ENCODE peak calls at places on chromosomes 2 and 18, in ten cellular contexts. M is suprapubic skin, G is A549, N is adrenal gland, J is body of pancreas, P is Peyer's patch, K is testis, L is endothelial cell of umbilical vein, D is IMR-90, S is sigmoid colon. I is an unnamed sample.

GRCh38 chr2:17604050-17604449 is 63.6 kb downstream of the VSNL1 start:
- DNase-seq in J (no peak), D (no peak), K (no peak), G (no peak), S (no peak), L (no peak), M (no peak), N (peak), P (no peak), I (no peak)

GRCh38 chr2:128374001-128374710 is 55.5 kb upstream of the HS6ST1 start:
- DNase-seq in K (no peak), J (no peak), G (no peak), S (no peak), D (peak), M (peak), L (no peak), N (no peak), P (peak), I (no peak)

GRCh38 chr2:216211614-216212013 is 102.5 kb downstream of the XRCC5 start:
- DNase-seq in D (no peak), S (no peak), L (no peak), K (no peak), P (no peak), J (no peak), G (no peak), N (no peak), M (no peak), I (no peak)

GRCh38 chr2:172102159-172102857 is 392 bp downstream of the DLX2 start:
- DNase-seq in N (peak), K (no peak), L (peak), D (peak), M (no peak), P (peak), J (no peak), G (no peak), S (peak), I (no peak)

GRCh38 chr18:34866739-34867138 is 156.6 kb downstream of the DTNA start:
- DNase-seq in S (no peak), M (no peak), K (no peak), P (no peak), J (no peak), D (peak), G (no peak), N (no peak), L (peak), I (no peak)

GRCh38 chr2:145108385-145108784 is 588.5 kb upstream of the ZEB2 start:
- DNase-seq in P (no peak), G (no peak), S (no peak), D (peak), M (no peak), N (no peak), K (no peak), J (peak), L (no peak), I (no peak)

GRCh38 chr2:8447610-8448221 is 234.1 kb upstream of the ID2 start:
- DNase-seq in G (peak), J (no peak), D (peak), P (no peak), K (no peak), S (peak), N (peak), M (no peak), L (no peak), I (no peak)

GRCh38 chr2:53181759-53182158 is 585.8 kb upstream of the CHAC2 start:
- DNase-seq in L (no peak), M (no peak), J (no peak), N (no peak), D (no peak), K (no peak), S (no peak), G (no peak), P (no peak), I (no peak)

GRCh38 chr18:37668971-37669747 is 103.6 kb upstream of the CELF4 start:
- DNase-seq in K (no peak), M (no peak), S (peak), P (no peak), N (peak), L (no peak), J (no peak), G (no peak), D (no peak), I (no peak)

GRCh38 chr18:74175658-74176057 is 27.3 kb downstream of the TIMM21 start:
- DNase-seq in G (no peak), N (no peak), L (no peak), M (no peak), D (no peak), P (no peak), J (no peak), K (no peak), S (no peak), I (no peak)

GRCh38 chr2:9641641-9642040 is 10.8 kb upstream of the YWHAQ start:
- DNase-seq in G (no peak), P (no peak), J (no peak), N (peak), D (no peak), M (no peak), L (no peak), K (no peak), S (no peak), I (no peak)

GRCh38 chr18:13453714-13454113 is 235.2 kb downstream of the LDLRAD4 start:
- DNase-seq in M (peak), J (no peak), D (no peak), L (no peak), K (no peak), G (no peak), S (peak), P (no peak), N (peak), I (no peak)

GRCh38 chr2:212711851-212712250 is 173.2 kb upstream of the ERBB4 start:
- DNase-seq in K (no peak), G (peak), N (no peak), D (peak), L (no peak), P (no peak), J (no peak), M (no peak), S (no peak), I (no peak)

GRCh38 chr2:228369400-228370031 is 188.0 kb upstream of the SPHKAP start:
- DNase-seq in N (no peak), P (no peak), G (no peak), L (no peak), S (no peak), K (no peak), M (no peak), D (no peak), J (peak), I (no peak)

GRCh38 chr2:127599211-127599610 is 46.7 kb upstream of the GPR17 start:
- DNase-seq in J (no peak), K (no peak), D (peak), G (no peak), S (no peak), L (peak), P (no peak), M (no peak), N (no peak), I (no peak)

GRCh38 chr18:46386788-46387187 is 270.2 kb downstream of the LOXHD1 start:
- DNase-seq in L (no peak), P (no peak), M (no peak), J (no peak), S (no peak), K (peak), N (no peak), D (no peak), G (no peak), I (no peak)

GRCh38 chr2:76921006-76921405 is 601.2 kb downstream of the LRRTM4 start:
- DNase-seq in S (no peak), D (no peak), P (no peak), M (no peak), N (no peak), K (no peak), L (no peak), J (no peak), G (no peak), I (no peak)

GRCh38 chr2:229492034-229492433 is 220.9 kb upstream of the PID1 start:
- DNase-seq in D (no peak), G (no peak), P (no peak), N (no peak), K (no peak), L (no peak), M (no peak), S (no peak), J (no peak), I (no peak)

GRCh38 chr2:105328281-105329196 is 996 bp downstream of the TGFBRAP1 start:
- DNase-seq in S (peak), G (peak), L (peak), D (peak), M (no peak), K (peak), P (peak), J (peak), N (peak), I (peak)

GRCh38 chr2:222751821-222752719 is 80.6 kb downstream of the MOGAT1 start:
- DNase-seq in P (no peak), N (no peak), M (no peak), K (no peak), D (no peak), J (no peak), G (no peak), S (no peak), L (no peak), I (no peak)

GRCh38 chr2:129050116-129050515 is 731.4 kb upstream of the HS6ST1 start:
- DNase-seq in K (no peak), P (no peak), M (no peak), D (no peak), N (no peak), S (no peak), L (no peak), G (no peak), J (no peak), I (no peak)

GRCh38 chr2:54595999-54596903 is 127.2 kb upstream of the EML6 start:
- DNase-seq in N (no peak), S (peak), M (no peak), P (no peak), G (no peak), J (no peak), K (no peak), D (no peak), L (no peak), I (no peak)

GRCh38 chr2:100109986-100110980 is 32.1 kb downstream of the AFF3 start:
- DNase-seq in P (no peak), M (no peak), S (no peak), J (no peak), G (no peak), N (no peak), K (no peak), L (no peak), D (no peak), I (no peak)

GRCh38 chr18:50696929-50697328 is 122.9 kb downstream of the MRO start:
- DNase-seq in J (no peak), L (no peak), K (no peak), N (no peak), M (peak), D (no peak), S (no peak), G (no peak), P (no peak), I (no peak)

GRCh38 chr2:170845343-170845742 is 28.7 kb downstream of the GAD1 start:
- DNase-seq in J (no peak), K (peak), N (no peak), L (no peak), M (no peak), P (no peak), D (no peak), S (no peak), G (peak), I (no peak)

GRCh38 chr2:178536037-178536436 is 55.8 kb downstream of the PLEKHA3 start:
- DNase-seq in D (no peak), K (no peak), S (no peak), J (no peak), L (no peak), P (no peak), N (no peak), M (no peak), G (no peak), I (no peak)

GRCh38 chr2:152635635-152636298 is 81.5 kb downstream of the PRPF40A start:
- DNase-seq in L (peak), G (peak), K (peak), M (peak), J (peak), P (peak), D (peak), N (peak), S (peak), I (peak)

GRCh38 chr2:36701918-36702317 is 5.4 kb downstream of the VIT start:
- DNase-seq in S (no peak), M (no peak), N (no peak), D (no peak), L (no peak), G (no peak), P (no peak), J (no peak), K (no peak), I (no peak)

GRCh38 chr2:36698978-36699377 is 2.5 kb downstream of the VIT start:
- DNase-seq in K (no peak), L (no peak), S (peak), M (no peak), J (no peak), G (no peak), D (no peak), P (no peak), N (no peak), I (peak)

GRCh38 chr2:36702781-36703180 is 6.3 kb downstream of the VIT start:
- DNase-seq in D (no peak), S (no peak), M (no peak), J (no peak), K (no peak), L (no peak), G (no peak), P (no peak), N (no peak), I (no peak)

GRCh38 chr2:36700311-36700710 is 3.8 kb downstream of the VIT start:
- DNase-seq in G (no peak), J (no peak), S (no peak), D (no peak), K (no peak), M (no peak), N (no peak), P (no peak), L (no peak), I (no peak)

GRCh38 chr2:36701391-36701795 is 4.9 kb downstream of the VIT start:
- DNase-seq in K (no peak), P (no peak), G (no peak), M (no peak), L (no peak), D (peak), S (no peak), N (no peak), J (no peak), I (no peak)
- TF ChIP-seq POLR2A in K (no peak), P (no peak), G (no peak), M (no peak), L (no peak), D (no peak), S (no peak), N (no peak), J (no peak), I (no peak)

GRCh38 chr2:219642465-219643083 is 15.1 kb downstream of the SLC4A3 start:
- DNase-seq in N (peak), M (peak), D (peak), G (peak), J (peak), K (peak), S (peak), L (peak), P (peak), I (peak)
- TF ChIP-seq POLR2A in N (no peak), M (no peak), D (peak), G (no peak), J (no peak), K (no peak), S (no peak), L (no peak), P (no peak), I (no peak)

DNA sequence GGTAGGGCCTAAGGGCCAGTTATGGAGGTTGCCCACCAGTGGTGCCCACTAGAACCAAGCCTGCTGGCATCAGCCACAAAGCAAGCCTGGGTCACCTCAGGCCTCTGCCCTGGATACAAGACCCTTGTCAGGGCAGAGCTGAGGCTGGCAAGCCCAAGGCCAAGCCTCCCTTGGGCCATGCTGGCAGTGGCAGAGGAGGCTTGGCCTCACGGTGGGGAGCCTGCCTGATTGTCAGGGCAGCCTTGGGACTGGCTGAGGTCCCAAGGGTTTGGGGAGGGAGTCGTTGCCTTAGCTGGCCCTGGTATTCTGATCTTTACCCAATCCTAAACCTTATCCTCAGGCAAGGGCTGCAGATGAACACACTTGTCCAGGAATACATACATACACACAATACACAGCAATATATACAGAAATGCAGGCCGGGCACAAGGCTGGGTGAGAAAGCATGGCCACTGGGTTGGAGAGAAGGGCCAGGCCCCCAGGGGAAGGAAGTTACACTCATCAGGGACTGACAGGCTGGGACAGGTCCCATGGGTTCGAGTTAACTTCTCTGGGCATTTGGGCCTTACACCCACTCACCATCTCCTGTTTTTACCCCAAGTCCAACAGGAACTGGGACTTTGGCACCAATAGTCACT is 21.0 kb downstream of the CCT7 start:
- DNase-seq in L (no peak), K (no peak), S (no peak), G (no peak), D (no peak), N (no peak), J (no peak), M (no peak), P (no peak), I (no peak)
- TF ChIP-seq POLR2A in L (no peak), K (no peak), S (no peak), G (no peak), D (no peak), N (no peak), J (no peak), M (no peak), P (no peak), I (no peak)

DNA sequence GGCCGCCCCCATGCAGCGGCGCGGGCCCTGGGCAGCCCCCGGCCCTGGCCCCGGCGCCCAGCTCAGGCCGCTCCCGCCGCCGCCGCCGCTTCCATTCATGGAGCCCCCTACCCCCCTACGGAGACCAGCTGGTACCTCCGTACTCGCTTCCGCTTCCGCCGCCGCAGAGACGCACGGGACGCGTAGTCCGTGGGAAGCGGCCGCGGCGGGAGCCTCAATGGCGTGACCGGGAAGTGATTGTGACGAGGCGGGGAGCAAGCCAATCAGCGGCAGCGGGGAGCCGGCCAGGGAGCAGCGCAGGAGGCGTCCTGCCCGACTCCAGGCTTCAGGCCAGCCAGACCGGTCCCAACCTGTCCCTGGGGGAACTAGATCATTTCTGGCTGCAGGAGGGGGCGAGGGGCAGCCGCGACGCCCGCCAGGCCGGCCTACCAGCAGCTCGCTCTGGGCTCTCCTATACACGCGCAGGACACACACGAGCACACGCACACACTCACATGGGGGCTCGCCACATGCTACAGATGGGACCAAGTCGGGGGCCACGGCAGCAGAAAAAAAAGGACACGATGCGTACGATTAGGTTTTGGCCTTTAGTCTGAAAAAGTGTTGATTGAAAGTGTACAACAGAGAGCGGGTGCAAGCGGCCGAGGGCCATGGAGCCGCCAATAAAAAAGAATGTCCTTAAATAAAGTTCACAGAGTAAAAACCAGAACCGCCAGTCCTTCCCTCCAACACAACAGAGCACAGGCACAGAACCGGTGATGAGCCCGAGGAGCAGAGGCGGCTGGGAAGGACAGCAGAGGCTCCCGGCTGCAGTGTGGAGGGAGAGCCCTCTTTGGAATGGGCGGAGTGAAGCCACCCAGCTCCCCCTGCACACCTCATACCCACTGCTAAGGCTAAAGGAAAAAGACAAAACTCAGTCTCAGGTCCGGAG is at the start of gene ZNF513:
- DNase-seq in N (peak), L (peak), S (peak), J (peak), K (peak), P (peak), G (peak), M (peak), D (peak), I (peak)
- TF ChIP-seq POLR2A in N (peak), L (no peak), S (peak), J (peak), K (peak), P (peak), G (peak), M (peak), D (peak), I (peak)